ENCODE peak calls at places on chromosomes 1 and 21, in six cellular contexts. R is gastrocnemius medialis, W is heart left ventricle, H is A549, J is spleen, E is adrenal gland. A is an unnamed sample.

GRCh38 chr1:204658295-204658694 is 27.2 kb downstream of the LRRN2 start:
- DNase-seq in R (no peak), W (no peak), H (no peak), J (no peak), E (no peak), A (no peak)

GRCh38 chr1:19682257-19682656 is 17.6 kb downstream of the HTR6 start:
- DNase-seq in R (no peak), W (no peak), H (no peak), J (no peak), E (no peak), A (no peak)

GRCh38 chr1:106022312-106022902 is 1034.1 kb upstream of the PRMT6 start:
- DNase-seq in R (no peak), W (no peak), H (no peak), J (no peak), E (no peak), A (no peak)

GRCh38 chr1:21916447-21917240 is 20.5 kb downstream of the HSPG2 start:
- DNase-seq in R (no peak), W (peak; percentile 20), H (no peak), J (no peak), E (no peak), A (no peak)

GRCh38 chr1:116889417-116889816 is 20.3 kb upstream of the PTGFRN start:
- DNase-seq in R (peak; percentile 33), W (no peak), H (no peak), J (no peak), E (no peak), A (no peak)

GRCh38 chr1:109718495-109718894 is 6.4 kb downstream of the GSTM5 start:
- DNase-seq in R (no peak), W (no peak), H (peak; percentile 17), J (no peak), E (no peak), A (no peak)

GRCh38 chr1:7579016-7579415 is 192.1 kb upstream of the VAMP3 start:
- DNase-seq in R (no peak), W (no peak), H (no peak), J (peak; percentile 54), E (no peak), A (peak; percentile 63)

GRCh38 chr1:178241057-178241456 is 147.2 kb downstream of the RASAL2 start:
- DNase-seq in R (no peak), W (no peak), H (no peak), J (no peak), E (no peak), A (no peak)

GRCh38 chr1:232880354-232880753 is 70.1 kb upstream of the NTPCR start:
- DNase-seq in R (no peak), W (no peak), H (peak; percentile 61), J (no peak), E (peak; percentile 64), A (no peak)

GRCh38 chr1:45009956-45010854 is 919 bp downstream of the HECTD3 start:
- DNase-seq in R (peak; percentile 42), W (no peak), H (peak; percentile 19), J (peak; percentile 82), E (peak; percentile 61), A (no peak)

GRCh38 chr1:145960468-145961108 is 2.8 kb upstream of the LIX1L start:
- DNase-seq in R (peak; percentile 80), W (peak; percentile 89), H (peak; percentile 91), J (peak; percentile 93), E (peak; percentile 88), A (peak; percentile 88)

GRCh38 chr1:234519506-234519905 is 40.5 kb upstream of the TARBP1 start:
- DNase-seq in R (no peak), W (no peak), H (no peak), J (no peak), E (no peak), A (no peak)

GRCh38 chr1:193058529-193059281 is 455 bp downstream of the UCHL5 start:
- DNase-seq in R (peak; percentile 22), W (peak; percentile 32), H (peak; percentile 22), J (peak; percentile 87), E (peak; percentile 66), A (peak; percentile 64)

GRCh38 chr1:195714248-195714647 is 894.0 kb downstream of the KCNT2 start:
- DNase-seq in R (no peak), W (no peak), H (no peak), J (no peak), E (no peak), A (no peak)

GRCh38 chr1:45785583-45785982 is 17.8 kb upstream of the MAST2 start:
- DNase-seq in R (no peak), W (no peak), H (no peak), J (no peak), E (no peak), A (no peak)

GRCh38 chr21:38306833-38307232 is 50.0 kb downstream of the KCNJ15 start:
- DNase-seq in R (no peak), W (no peak), H (no peak), J (no peak), E (no peak), A (no peak)

GRCh38 chr1:9120312-9120958 is 8.5 kb downstream of the GPR157 start:
- DNase-seq in R (peak; percentile 43), W (no peak), H (no peak), J (peak; percentile 52), E (no peak), A (no peak)

GRCh38 chr1:26938004-26938658 is 16.6 kb downstream of the NUDC start:
- DNase-seq in R (no peak), W (peak; percentile 33), H (no peak), J (peak; percentile 73), E (peak; percentile 86), A (no peak)

GRCh38 chr1:16461681-16462080 is 21.2 kb downstream of the NECAP2 start:
- DNase-seq in R (no peak), W (no peak), H (no peak), J (peak; percentile 25), E (no peak), A (no peak)

GRCh38 chr1:171128463-171128862 is 37.8 kb downstream of the FMO3 start:
- DNase-seq in R (no peak), W (no peak), H (no peak), J (no peak), E (no peak), A (no peak)

GRCh38 chr1:192133350-192133950 is 24.8 kb upstream of the RGS18 start:
- DNase-seq in R (no peak), W (no peak), H (no peak), J (no peak), E (no peak), A (no peak)

GRCh38 chr1:36511804-36512798 is 29.4 kb upstream of the CSF3R start:
- DNase-seq in R (no peak), W (no peak), H (no peak), J (no peak), E (no peak), A (no peak)

GRCh38 chr1:51063121-51063520 is 38.9 kb upstream of the C1orf185 start:
- DNase-seq in R (no peak), W (no peak), H (peak; percentile 17), J (no peak), E (no peak), A (no peak)

GRCh38 chr1:51061231-51061943 is 40.6 kb upstream of the C1orf185 start:
- DNase-seq in R (no peak), W (no peak), H (no peak), J (no peak), E (no peak), A (no peak)

GRCh38 chr1:51058863-51059262 is 43.2 kb upstream of the C1orf185 start:
- DNase-seq in R (no peak), W (no peak), H (no peak), J (no peak), E (no peak), A (no peak)
- TF ChIP-seq CTCF in R (no peak), W (no peak), H (no peak), J (no peak), E (no peak), A (no peak)

DNA sequence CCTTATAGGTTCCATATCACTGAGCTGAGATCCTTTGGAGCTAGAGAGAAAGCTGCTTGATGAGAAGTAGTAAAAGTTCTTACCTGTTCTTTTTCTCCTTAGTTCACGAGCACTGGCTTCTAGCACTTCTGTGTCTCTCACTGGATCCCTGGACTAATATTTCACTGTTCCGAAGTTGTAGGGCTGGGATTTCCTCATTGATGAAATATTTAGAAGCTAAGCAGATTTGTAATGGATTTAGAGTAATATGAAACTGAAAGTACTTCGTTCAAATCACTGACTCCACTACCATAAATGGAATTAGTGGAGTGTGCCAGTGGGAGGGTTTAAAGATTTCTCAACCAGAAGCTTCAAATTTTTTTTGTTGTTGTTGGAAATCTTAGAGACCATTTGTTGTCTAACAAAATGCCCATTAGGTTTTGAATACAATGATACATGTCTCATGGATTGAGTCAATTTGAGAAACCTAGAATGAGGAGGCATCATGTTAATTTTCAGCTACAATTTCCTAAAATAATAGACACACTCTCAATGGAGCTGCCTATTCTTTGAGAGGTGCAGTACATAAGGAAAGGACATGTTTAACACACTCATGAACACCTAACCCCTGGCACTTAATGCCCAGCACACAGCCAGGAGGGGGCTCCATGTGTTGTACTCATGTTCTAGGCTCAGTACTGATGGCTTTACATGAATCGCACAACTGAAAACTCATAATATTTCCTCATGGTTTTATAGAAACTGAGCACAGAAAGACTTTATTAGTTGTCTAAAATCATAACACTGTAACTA is at the start of gene GBP1:
- DNase-seq in R (no peak), W (no peak), H (no peak), J (no peak), E (no peak), A (no peak)
- TF ChIP-seq POLR2A in R (peak; percentile 19), W (no peak), H (no peak), J (peak; percentile 45), E (no peak), A (peak; percentile 26)

GRCh38 chr1:210584439-210585113 is 255.9 kb downstream of the HHAT start:
- DNase-seq in R (peak; percentile 52), W (peak; percentile 70), H (peak; percentile 86), J (peak; percentile 81), E (peak; percentile 95), A (peak; percentile 65)
- TF ChIP-seq CTCF in R (peak; percentile 21), W (peak; percentile 64), H (peak; percentile 96), J (peak; percentile 9), E (peak; percentile 73), A (no peak)

DNA sequence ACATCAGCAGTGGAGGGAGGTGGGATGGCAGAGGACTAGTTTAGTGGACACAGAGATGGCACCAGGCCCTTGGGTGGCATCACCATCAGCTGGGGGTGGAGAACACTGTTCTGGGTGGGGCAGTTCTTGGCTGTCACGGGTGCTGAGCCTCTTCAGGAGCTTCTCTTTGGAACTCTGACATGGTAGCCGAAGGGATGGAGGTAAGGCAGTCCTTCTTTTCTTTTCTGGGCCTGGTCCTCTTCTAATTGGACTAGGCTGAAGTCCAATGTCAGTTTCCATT is 8.3 kb upstream of the MEF2D start:
- DNase-seq in R (peak; percentile 94), W (no peak), H (no peak), J (no peak), E (no peak), A (no peak)
- TF ChIP-seq POLR2A in R (no peak), W (no peak), H (no peak), J (no peak), E (no peak), A (no peak)

DNA sequence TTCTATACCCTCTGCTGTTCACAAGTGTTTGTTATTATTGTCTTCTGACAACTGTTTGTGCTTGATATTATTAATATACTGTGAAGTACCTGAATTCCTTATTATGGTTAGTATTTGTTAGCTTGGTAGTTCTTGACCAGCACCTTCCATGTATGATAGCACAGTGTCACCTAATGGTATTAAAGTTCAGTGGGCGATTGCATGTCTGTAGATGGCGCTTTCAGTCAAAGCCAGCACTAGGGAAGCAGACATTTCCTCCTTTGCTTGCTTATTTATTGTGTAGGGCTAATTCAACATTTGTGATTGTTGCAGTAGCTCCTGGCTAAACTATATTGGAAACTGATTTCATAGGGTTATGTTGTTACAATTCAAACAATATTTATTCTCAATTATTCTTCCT is 218.0 kb downstream of the ZP4 start:
- DNase-seq in R (no peak), W (no peak), H (no peak), J (no peak), E (no peak), A (no peak)
- TF ChIP-seq CTCF in R (no peak), W (no peak), H (peak; percentile 38), J (no peak), E (no peak), A (no peak)